ENCODE peak calls at places on chromosomes 6 and 20, in five cellular contexts. X is stomach, M is transverse colon, S is breast epithelium, K is K562. G is an unnamed sample.

GRCh38 chr6:24381476-24382219 is 21.1 kb upstream of the MRS2 start:
- DNase-seq in X (no peak), M (no peak), S (no peak), K (no peak), G (no peak)

GRCh38 chr6:129695373-129696027 is 14.5 kb downstream of the ARHGAP18 start:
- DNase-seq in X (no peak), M (no peak), S (no peak), K (no peak), G (no peak)

GRCh38 chr6:136323431-136324112 is 33.9 kb upstream of the BCLAF1 start:
- DNase-seq in X (no peak), M (no peak), S (no peak), K (no peak), G (no peak)

GRCh38 chr6:33061987-33062386 is 11.5 kb downstream of the HLA-DPA1 start:
- DNase-seq in X (no peak), M (no peak), S (no peak), K (peak; percentile 29), G (no peak)

GRCh38 chr20:47392015-47392720 is 35.7 kb upstream of the ZMYND8 start:
- DNase-seq in X (peak; percentile 31), M (no peak), S (no peak), K (peak; percentile 71), G (no peak)

GRCh38 chr20:23078351-23078993 is 7.7 kb downstream of the CD93 start:
- DNase-seq in X (no peak), M (no peak), S (no peak), K (no peak), G (peak; percentile 56)

GRCh38 chr20:41213150-41213820 is 75.9 kb downstream of the PLCG1 start:
- DNase-seq in X (no peak), M (no peak), S (no peak), K (no peak), G (no peak)

GRCh38 chr6:146892613-146893401 is 294.0 kb downstream of the ADGB start:
- DNase-seq in X (no peak), M (no peak), S (no peak), K (peak; percentile 42), G (no peak)

GRCh38 chr6:83702749-83703148 is 6.2 kb downstream of the SNAP91 start:
- DNase-seq in X (no peak), M (no peak), S (no peak), K (no peak), G (no peak)

GRCh38 chr6:33298773-33299236 is at the start of gene RGL2:
- DNase-seq in X (peak; percentile 83), M (peak; percentile 86), S (peak; percentile 77), K (peak; percentile 81), G (peak; percentile 94)

GRCh38 chr6:151961809-151962208 is 154.3 kb downstream of the ESR1 start:
- DNase-seq in X (no peak), M (no peak), S (no peak), K (no peak), G (no peak)
- TF ChIP-seq POLR2A in X (no peak), M (no peak), S (no peak), K (no peak), G (no peak)

GRCh38 chr6:112202639-112203341 is 51.6 kb downstream of the LAMA4 start:
- DNase-seq in X (no peak), M (no peak), S (no peak), K (no peak), G (no peak)
- H3K27ac ChIP-seq in X (peak overlapping the region; percentile 24), M (peak overlapping the region; percentile 65), S (peak overlapping the region; percentile 35), K (no peak overlapping the region), G (peak overlapping the region; percentile 67)

DNA sequence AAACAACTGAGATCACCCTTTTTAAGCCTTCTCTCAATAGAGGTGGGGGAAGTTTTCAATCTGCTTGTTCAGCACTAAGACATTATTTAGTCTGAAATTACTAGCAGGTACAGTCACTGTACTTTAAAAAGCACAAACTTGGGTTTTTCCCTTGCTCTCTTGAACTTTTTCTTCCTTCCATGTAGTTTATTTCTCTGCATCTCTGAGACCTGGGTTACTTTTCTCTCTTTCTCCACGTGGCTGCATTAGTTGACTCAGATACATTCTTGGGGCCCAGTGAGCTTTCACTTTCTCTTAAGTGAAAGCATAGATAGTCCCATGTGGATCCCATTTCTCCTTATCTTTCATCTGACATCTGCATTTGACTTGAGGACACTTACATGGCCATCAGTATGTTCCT is 433.9 kb upstream of the MAP3K7 start:
- DNase-seq in X (no peak), M (no peak), S (no peak), K (no peak), G (no peak)
- TF ChIP-seq POLR2AphosphoS5 in X (no peak), M (no peak), S (no peak), K (no peak), G (no peak)

DNA sequence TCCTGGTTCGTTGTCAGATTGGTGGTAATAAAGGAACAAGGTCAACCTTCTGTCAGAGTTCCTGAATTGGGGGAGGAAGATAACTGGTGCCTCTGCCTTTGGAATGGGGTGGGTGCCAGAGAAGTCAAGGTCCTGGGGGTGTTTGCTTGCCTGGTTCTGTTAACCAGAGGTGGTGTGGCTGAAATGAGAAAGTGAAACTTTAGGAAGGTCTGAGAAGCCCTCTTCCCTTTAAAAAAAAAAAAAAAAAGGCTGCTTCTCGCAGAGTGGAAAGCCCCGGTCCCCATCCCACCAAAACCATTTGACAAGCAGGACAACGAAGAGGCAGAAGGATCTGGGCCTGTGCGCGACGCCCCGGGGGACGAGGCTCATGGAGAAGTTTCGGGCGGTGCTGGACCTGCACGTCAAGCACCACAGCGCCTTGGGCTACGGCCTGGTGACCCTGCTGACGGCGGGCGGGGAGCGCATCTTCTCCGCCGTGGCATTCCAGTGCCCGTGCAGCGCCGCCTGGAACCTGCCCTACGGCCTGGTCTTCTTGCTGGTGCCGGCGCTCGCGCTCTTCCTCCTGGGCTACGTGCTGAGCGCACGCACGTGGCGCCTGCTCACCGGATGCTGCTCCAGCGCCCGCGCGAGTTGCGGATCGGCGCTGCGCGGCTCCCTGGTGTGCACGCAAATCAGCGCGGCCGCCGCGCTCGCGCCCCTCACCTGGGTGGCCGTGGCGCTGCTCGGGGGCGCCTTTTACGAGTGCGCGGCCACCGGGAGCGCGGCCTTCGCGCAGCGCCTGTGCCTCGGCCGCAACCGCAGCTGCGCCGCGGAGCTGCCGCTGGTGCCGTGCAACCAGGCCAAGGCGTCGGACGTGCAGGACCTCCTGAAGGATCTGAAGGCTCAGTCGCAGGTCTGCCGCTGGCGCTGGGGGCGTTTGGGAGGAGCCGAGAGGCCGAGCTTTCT is 660 bp downstream of the CALHM6 start:
- DNase-seq in X (peak; percentile 35), M (peak; percentile 29), S (no peak), K (no peak), G (peak; percentile 65)
- TF ChIP-seq POLR2A in X (no peak), M (no peak), S (no peak), K (no peak), G (no peak)

GRCh38 chr6:17666646-17667045 is 40.1 kb downstream of the NUP153 start:
- DNase-seq in X (no peak), M (no peak), S (no peak), K (no peak), G (no peak)
- H3K27ac ChIP-seq in X (no peak overlapping the region), M (no peak overlapping the region), S (no peak overlapping the region), K (no peak overlapping the region), G (no peak overlapping the region)

G was measured in sigmoid colon.